ENCODE peak calls at places on chromosomes 5 and 9, in ten cellular contexts. X is esophagus muscularis mucosa, E is epithelial cell of esophagus, W is dorsolateral prefrontal cortex, S is pancreas, L is fibroblast of mammary gland, T is PC-9, J is heart left ventricle, K is IMR-90, H is tibial nerve. R is an unnamed sample.

GRCh38 chr9:90340421-90340820 is 302.2 kb downstream of the DIRAS2 start:
- DNase-seq in X (no peak), E (peak), W (no peak), S (no peak), L (peak), T (no peak), J (no peak), K (peak), H (no peak), R (no peak)

GRCh38 chr5:95763941-95764340 is 32.8 kb downstream of the RHOBTB3 start:
- DNase-seq in X (no peak), E (no peak), W (no peak), S (no peak), L (no peak), T (no peak), J (no peak), K (no peak), H (no peak), R (no peak)

GRCh38 chr5:122263352-122264030 is 48.5 kb upstream of the SNCAIP start:
- DNase-seq in X (no peak), E (no peak), W (no peak), S (no peak), L (peak), T (no peak), J (no peak), K (peak), H (no peak), R (no peak)

GRCh38 chr5:134451618-134452505 is 40.2 kb upstream of the CDKN2AIPNL start:
- DNase-seq in X (no peak), E (peak), W (peak), S (no peak), L (peak), T (peak), J (no peak), K (peak), H (no peak), R (no peak)

GRCh38 chr5:31047621-31048020 is 145.9 kb upstream of the CDH6 start:
- DNase-seq in X (no peak), E (no peak), W (no peak), S (no peak), L (no peak), T (no peak), J (no peak), K (peak), H (no peak), R (no peak)

GRCh38 chr9:32292611-32293010 is 91.8 kb upstream of the ACO1 start:
- DNase-seq in X (no peak), E (no peak), W (no peak), S (no peak), L (no peak), T (no peak), J (no peak), K (no peak), H (no peak), R (no peak)

GRCh38 chr5:74643160-74643562 is 2.6 kb upstream of the ENC1 start:
- DNase-seq in X (no peak), E (peak), W (no peak), S (no peak), L (peak), T (peak), J (no peak), K (peak), H (no peak), R (no peak)

GRCh38 chr5:158451203-158451982 is 592.4 kb upstream of the CLINT1 start:
- DNase-seq in X (no peak), E (no peak), W (no peak), S (no peak), L (peak), T (no peak), J (peak), K (peak), H (peak), R (no peak)

GRCh38 chr9:121634329-121634784 is 17.1 kb upstream of the DAB2IP start:
- DNase-seq in X (no peak), E (no peak), W (no peak), S (no peak), L (no peak), T (no peak), J (no peak), K (no peak), H (no peak), R (no peak)

GRCh38 chr9:33117306-33117705 is 40.8 kb upstream of the SMU1 start:
- DNase-seq in X (no peak), E (no peak), W (no peak), S (no peak), L (peak), T (peak), J (no peak), K (no peak), H (no peak), R (no peak)

GRCh38 chr5:58775699-58776098 is 192.8 kb downstream of the RAB3C start:
- DNase-seq in X (no peak), E (no peak), W (no peak), S (no peak), L (no peak), T (no peak), J (no peak), K (no peak), H (no peak), R (no peak)

DNA sequence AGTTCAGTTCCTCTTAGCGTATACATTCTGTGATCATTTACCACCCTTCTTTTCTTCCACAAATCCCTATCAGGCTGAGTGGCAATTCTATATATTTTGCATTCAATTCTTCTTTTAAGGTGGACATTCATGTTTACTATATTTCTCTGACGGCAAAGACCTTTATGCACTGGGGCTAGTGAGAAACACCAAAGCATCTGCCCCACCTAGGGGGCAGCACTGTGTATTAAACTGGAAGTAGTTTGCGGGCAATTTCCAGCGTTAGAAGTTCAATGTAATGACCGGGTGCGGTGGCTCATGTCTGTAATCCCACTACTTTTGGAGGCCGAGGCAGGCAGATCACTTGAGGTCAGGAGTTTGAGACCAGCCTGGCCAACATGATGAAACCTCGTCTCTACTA is 27.9 kb upstream of the FBXL7 start:
- DNase-seq in X (no peak), E (no peak), W (no peak), S (no peak), L (no peak), T (no peak), J (no peak), K (no peak), H (no peak), R (no peak)
- TF ChIP-seq CTCF in X (no peak), E (no peak), W (no peak), S (no peak), L (peak), T (no peak), J (no peak), K (no peak), H (no peak), R (no peak)

GRCh38 chr9:114288233-114289051 is 34.5 kb upstream of the ORM1 start:
- DNase-seq in X (no peak), E (peak), W (peak), S (peak), L (peak), T (no peak), J (peak), K (peak), H (peak), R (peak)

GRCh38 chr9:114289106-114289505 is 33.8 kb upstream of the ORM1 start:
- DNase-seq in X (no peak), E (no peak), W (peak), S (peak), L (no peak), T (no peak), J (peak), K (no peak), H (peak), R (no peak)

GRCh38 chr9:114287001-114287762 is 35.7 kb upstream of the ORM1 start:
- DNase-seq in X (no peak), E (no peak), W (peak), S (no peak), L (no peak), T (no peak), J (peak), K (no peak), H (peak), R (peak)

GRCh38 chr9:114286146-114286679 is 36.7 kb upstream of the ORM1 start:
- DNase-seq in X (no peak), E (no peak), W (peak), S (no peak), L (no peak), T (no peak), J (peak), K (no peak), H (no peak), R (no peak)

GRCh38 chr9:114287763-114288232 is 35.1 kb upstream of the ORM1 start:
- DNase-seq in X (no peak), E (no peak), W (peak), S (peak), L (no peak), T (no peak), J (peak), K (no peak), H (peak), R (peak)
- TF ChIP-seq CTCF in X (no peak), E (no peak), W (no peak), S (no peak), L (no peak), T (no peak), J (no peak), K (no peak), H (no peak), R (no peak)

DNA sequence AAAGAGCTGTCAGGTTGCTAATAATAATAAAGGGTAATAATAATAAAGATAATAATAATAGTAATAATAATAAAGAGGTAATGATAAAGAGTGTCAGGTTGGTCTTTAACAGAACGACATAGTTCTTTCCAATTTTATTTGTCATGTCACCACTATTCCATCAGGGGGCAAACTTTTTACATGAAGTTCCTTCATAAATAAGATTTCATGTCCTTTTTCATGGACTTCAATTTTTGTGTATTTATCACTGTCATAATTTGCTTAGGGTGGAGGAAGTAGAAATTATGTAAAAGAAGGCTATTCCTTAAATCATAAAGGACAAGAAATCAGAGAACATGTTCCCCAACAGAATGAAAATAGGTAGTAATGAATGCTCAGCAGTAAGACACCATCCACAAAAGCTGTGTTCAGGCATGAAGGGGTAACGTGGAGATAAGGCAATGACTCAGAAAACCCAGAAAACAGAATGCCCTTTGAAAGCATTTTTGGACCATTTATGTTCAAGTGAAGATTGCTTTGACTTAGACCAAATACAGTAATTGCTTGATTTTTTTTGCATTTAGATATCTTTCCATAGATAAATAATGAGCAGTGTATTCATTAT is 72.7 kb downstream of the ZFAND5 start:
- DNase-seq in X (no peak), E (peak), W (no peak), S (no peak), L (peak), T (no peak), J (no peak), K (peak), H (no peak), R (no peak)
- TF ChIP-seq CTCF in X (peak), E (peak), W (peak), S (peak), L (peak), T (peak), J (peak), K (peak), H (peak), R (no peak)

DNA sequence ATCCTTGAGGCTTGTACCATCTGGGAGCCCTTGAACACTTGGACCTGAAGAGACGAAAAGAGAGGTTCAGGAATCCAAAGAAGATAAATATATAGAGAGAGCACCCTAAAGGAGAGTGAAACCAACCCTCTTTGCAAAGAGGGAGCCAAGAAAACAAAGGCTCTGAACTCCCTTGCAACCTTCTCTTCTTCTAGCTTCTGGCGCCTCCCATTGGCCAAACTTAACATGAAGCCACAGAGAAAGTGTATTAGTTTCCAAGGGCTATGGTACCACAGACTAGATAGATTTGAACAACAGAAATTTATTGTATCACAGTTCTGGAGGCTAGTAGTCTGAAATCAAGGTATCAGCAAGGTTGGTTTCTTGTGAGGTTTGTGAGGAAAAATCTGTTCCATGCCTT is 175.1 kb downstream of the HCN1 start:
- DNase-seq in X (no peak), E (peak), W (no peak), S (no peak), L (peak), T (no peak), J (peak), K (peak), H (no peak), R (no peak)
- TF ChIP-seq CTCF in X (no peak), E (no peak), W (no peak), S (no peak), L (peak), T (peak), J (peak), K (peak), H (peak), R (no peak)

GRCh38 chr5:141349917-141350619 is at the start of gene PCDHGB1:
- DNase-seq in X (no peak), E (peak), W (no peak), S (no peak), L (peak), T (no peak), J (peak), K (peak), H (no peak), R (no peak)
- TF ChIP-seq CTCF in X (peak), E (peak), W (no peak), S (no peak), L (peak), T (peak), J (peak), K (peak), H (no peak), R (no peak)

DNA sequence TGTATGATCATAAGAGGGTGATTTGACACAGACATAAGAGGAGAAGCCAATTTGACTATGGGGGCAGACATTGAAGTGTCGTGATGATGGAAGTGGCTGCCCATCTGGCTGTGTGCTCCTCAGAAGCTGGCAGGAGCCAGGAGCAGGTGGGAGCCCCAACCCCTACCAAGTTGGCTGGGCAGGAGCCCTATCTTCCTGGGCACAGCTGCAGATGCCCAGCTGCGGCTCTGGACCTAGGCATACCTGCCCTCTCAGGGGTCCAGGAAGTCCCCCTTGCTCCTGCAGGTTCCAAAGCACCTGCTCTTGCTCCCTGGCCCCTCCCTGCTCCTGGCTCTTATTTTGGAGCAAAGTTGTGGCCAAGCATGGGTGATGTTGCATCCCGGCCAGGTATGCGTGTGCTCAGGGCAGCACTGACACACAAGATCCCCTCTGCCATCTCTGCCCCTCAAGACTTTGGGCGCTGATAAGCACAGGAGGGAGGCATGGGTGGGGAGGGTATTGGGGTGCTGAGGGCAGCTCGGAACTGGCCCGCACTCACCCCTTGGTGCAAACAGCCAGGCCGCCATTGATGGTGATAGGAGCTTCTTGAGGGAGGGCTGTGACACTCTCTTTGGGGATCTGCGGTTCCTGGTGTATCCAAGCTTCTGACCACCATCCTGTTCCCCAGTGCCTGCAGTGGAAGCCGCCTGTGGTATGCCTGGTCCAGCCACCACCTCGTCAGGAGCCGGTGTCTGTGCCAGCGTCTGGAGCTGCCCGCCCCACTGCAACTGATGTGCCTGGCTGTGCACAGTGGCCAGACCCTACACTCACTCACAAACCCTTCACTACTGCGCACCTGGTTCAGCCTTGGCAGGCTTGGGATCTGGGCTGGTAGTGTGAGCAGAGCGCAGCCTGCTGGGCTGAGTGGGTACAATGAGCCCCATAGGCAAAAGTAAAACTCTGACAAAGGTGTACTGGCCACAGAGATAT is 230.9 kb downstream of the CDH9 start:
- DNase-seq in X (no peak), E (no peak), W (no peak), S (peak), L (no peak), T (no peak), J (no peak), K (no peak), H (no peak), R (no peak)
- TF ChIP-seq CTCF in X (no peak), E (no peak), W (no peak), S (no peak), L (no peak), T (no peak), J (no peak), K (no peak), H (no peak), R (no peak)

GRCh38 chr9:96176901-96177718 is 124.9 kb downstream of the HSD17B3 start:
- DNase-seq in X (no peak), E (no peak), W (peak), S (no peak), L (peak), T (no peak), J (no peak), K (no peak), H (no peak), R (no peak)
- TF ChIP-seq CTCF in X (no peak), E (no peak), W (no peak), S (no peak), L (no peak), T (no peak), J (no peak), K (no peak), H (no peak), R (no peak)

R was measured in omental fat pad.